ENCODE peak calls at places on chromosomes 13 and 19, in nine cellular contexts. D, P, Y, M, T, A, J, N and V are unnamed samples.

GRCh38 chr19:48859711-48860572 is 8.5 kb downstream of the PLEKHA4 start:
- DNase-seq in D (no peak), P (no peak), Y (peak; percentile 20), M (peak; percentile 52), T (no peak), A (peak; percentile 84), J (no peak), N (no peak), V (no peak)

GRCh38 chr19:48145596-48146254 is 24.4 kb downstream of the LIG1 start:
- DNase-seq in D (no peak), P (no peak), Y (no peak), M (no peak), T (no peak), A (no peak), J (no peak), N (no peak), V (no peak)

GRCh38 chr13:50299546-50300249 is 284.5 kb downstream of the KCNRG start:
- DNase-seq in D (peak; percentile 87), P (no peak), Y (no peak), M (no peak), T (no peak), A (no peak), J (no peak), N (no peak), V (no peak)

GRCh38 chr13:109938255-109938936 is 152.0 kb upstream of the IRS2 start:
- DNase-seq in D (peak; percentile 90), P (no peak), Y (no peak), M (no peak), T (no peak), A (no peak), J (no peak), N (no peak), V (no peak)

GRCh38 chr19:55315956-55316525 is 9.1 kb downstream of the TMEM150B start:
- DNase-seq in D (peak; percentile 93), P (no peak), Y (no peak), M (no peak), T (no peak), A (no peak), J (no peak), N (no peak), V (no peak)

GRCh38 chr13:113739527-113740285 is 19.3 kb upstream of the TMEM255B start:
- DNase-seq in D (no peak), P (no peak), Y (no peak), M (no peak), T (no peak), A (no peak), J (no peak), N (peak; percentile 25), V (no peak)

GRCh38 chr13:40167327-40167726 is 499.1 kb downstream of the FOXO1 start:
- DNase-seq in D (no peak), P (no peak), Y (no peak), M (no peak), T (no peak), A (no peak), J (peak; percentile 41), N (no peak), V (no peak)

GRCh38 chr19:30163663-30164062 is 208.5 kb upstream of the ZNF536 start:
- DNase-seq in D (no peak), P (no peak), Y (peak; percentile 26), M (no peak), T (no peak), A (no peak), J (no peak), N (no peak), V (no peak)

GRCh38 chr13:26707122-26708006 is 53.2 kb downstream of the GPR12 start:
- DNase-seq in D (peak; percentile 69), P (peak; percentile 53), Y (no peak), M (no peak), T (no peak), A (peak; percentile 88), J (no peak), N (no peak), V (peak; percentile 41)
- TF ChIP-seq CTCF in D (peak; percentile 77), P (peak; percentile 46), Y (peak; percentile 80), M (peak; percentile 58), T (no peak), A (peak; percentile 85), J (peak; percentile 44), N (peak; percentile 56), V (peak; percentile 79)

DNA sequence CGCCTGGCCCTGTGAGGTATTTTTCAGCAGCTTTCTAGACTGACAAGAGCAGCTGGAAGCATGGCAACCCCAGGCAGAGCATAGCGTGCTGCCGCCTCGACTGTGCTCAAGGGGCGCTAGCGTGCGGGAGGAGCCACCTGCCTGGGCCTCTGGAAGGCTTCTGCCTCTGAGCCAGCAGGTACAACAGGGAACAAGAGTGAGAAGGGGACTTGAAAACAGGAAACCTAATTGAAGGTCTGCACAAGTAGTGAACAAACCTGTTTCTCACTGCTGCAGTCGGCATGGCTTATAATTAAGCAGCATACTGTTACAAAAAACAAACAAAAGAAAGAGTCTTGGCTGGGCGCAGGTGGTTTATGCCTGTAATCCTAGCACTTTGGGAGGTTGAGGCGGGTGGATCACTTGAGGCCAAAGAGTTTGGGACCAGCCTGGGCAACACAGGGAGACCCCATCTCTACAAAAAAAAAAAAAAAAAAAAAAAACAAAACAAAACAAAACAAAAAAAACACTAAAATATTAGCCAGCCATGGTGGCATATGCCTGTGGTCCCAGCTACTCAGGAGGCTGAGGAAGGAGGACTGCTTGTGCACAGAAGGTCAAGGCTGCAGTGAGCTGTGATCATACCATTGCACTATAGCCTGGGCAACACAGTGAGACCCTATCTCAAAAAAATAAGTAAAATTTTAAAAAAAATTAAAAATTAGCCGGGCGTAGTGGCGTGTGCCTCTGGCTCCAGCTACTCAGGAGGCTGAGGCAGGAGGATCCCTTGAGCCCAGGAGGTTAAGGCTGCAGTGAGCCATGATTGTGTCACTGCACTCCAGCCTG is 12.6 kb upstream of the GARRE1 start:
- DNase-seq in D (peak; percentile 69), P (no peak), Y (no peak), M (no peak), T (no peak), A (peak; percentile 95), J (no peak), N (peak; percentile 76), V (peak; percentile 20)
- TF ChIP-seq CTCF in D (peak; percentile 74), P (peak; percentile 24), Y (no peak), M (no peak), T (no peak), A (peak; percentile 88), J (no peak), N (peak; percentile 68), V (peak; percentile 70)

GRCh38 chr13:21675095-21676007 is 4.5 kb downstream of the FGF9 start:
- DNase-seq in D (peak; percentile 31), P (peak; percentile 56), Y (peak; percentile 32), M (peak; percentile 52), T (no peak), A (peak; percentile 74), J (no peak), N (peak; percentile 73), V (peak; percentile 3)

GRCh38 chr13:21674271-21675009 is 3.6 kb downstream of the FGF9 start:
- DNase-seq in D (no peak), P (peak; percentile 63), Y (peak; percentile 41), M (peak; percentile 38), T (no peak), A (peak; percentile 72), J (no peak), N (peak; percentile 54), V (peak; percentile 31)

GRCh38 chr13:21672811-21673591 is 2.1 kb downstream of the FGF9 start:
- DNase-seq in D (no peak), P (no peak), Y (no peak), M (no peak), T (no peak), A (no peak), J (no peak), N (no peak), V (no peak)

GRCh38 chr13:21671793-21672680 is 1.2 kb downstream of the FGF9 start:
- DNase-seq in D (no peak), P (peak; percentile 29), Y (no peak), M (no peak), T (no peak), A (peak; percentile 49), J (no peak), N (no peak), V (no peak)

DNA sequence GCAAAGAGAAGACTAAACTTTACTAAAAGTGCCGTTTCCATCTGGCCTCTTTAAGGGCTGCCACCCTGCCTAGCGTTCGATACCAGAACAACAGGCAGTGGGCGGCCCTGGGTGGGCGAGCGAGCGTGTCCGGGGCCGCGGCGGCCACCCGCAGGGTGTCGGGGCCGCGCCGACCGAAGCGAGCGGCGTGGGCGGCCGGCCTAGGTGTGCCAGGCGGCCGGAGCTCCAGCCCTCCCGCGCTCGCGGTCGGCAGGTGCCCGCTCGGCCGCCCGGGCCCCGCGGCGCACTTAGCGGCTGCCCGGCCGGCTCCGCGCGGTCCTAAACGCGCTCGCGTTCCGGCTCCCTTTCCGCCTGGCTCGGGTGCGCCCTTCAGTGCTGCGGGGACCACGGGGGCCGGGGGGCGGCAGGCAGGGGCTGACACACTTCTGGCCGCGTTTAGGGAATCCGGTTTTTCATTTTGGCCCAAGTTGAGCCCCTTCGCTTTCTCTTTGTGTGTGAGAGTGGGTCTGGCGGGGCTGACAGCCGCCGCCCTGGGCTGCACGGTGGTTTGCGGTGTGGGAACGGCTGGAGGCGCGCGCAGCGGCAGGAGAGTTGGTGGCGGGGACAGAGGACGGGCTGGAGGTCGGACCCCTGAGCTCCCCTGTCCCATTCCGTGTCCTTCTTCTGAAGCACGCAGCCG is 2.9 kb downstream of the FGF9 start:
- DNase-seq in D (peak; percentile 66), P (peak; percentile 84), Y (peak; percentile 46), M (peak; percentile 47), T (no peak), A (peak; percentile 84), J (no peak), N (peak; percentile 81), V (peak; percentile 57)
- TF ChIP-seq CTCF in D (peak; percentile 13), P (peak; percentile 19), Y (peak; percentile 42), M (no peak), T (no peak), A (peak; percentile 56), J (peak; percentile 19), N (peak; percentile 30), V (peak; percentile 60)

GRCh38 chr19:42279902-42280760 is 11.1 kb downstream of the CIC start:
- DNase-seq in D (peak; percentile 86), P (peak; percentile 97), Y (peak; percentile 94), M (peak; percentile 94), T (peak; percentile 95), A (peak; percentile 93), J (peak; percentile 94), N (peak; percentile 89), V (peak; percentile 77)

GRCh38 chr19:42276284-42276683 is 7.2 kb downstream of the CIC start:
- DNase-seq in D (no peak), P (no peak), Y (no peak), M (no peak), T (no peak), A (no peak), J (no peak), N (no peak), V (no peak)

GRCh38 chr19:42279148-42279901 is 10.3 kb downstream of the CIC start:
- DNase-seq in D (no peak), P (no peak), Y (no peak), M (no peak), T (no peak), A (no peak), J (no peak), N (no peak), V (no peak)

GRCh38 chr19:42276821-42277220 is 7.8 kb downstream of the CIC start:
- DNase-seq in D (peak; percentile 73), P (no peak), Y (no peak), M (no peak), T (no peak), A (no peak), J (no peak), N (no peak), V (no peak)

DNA sequence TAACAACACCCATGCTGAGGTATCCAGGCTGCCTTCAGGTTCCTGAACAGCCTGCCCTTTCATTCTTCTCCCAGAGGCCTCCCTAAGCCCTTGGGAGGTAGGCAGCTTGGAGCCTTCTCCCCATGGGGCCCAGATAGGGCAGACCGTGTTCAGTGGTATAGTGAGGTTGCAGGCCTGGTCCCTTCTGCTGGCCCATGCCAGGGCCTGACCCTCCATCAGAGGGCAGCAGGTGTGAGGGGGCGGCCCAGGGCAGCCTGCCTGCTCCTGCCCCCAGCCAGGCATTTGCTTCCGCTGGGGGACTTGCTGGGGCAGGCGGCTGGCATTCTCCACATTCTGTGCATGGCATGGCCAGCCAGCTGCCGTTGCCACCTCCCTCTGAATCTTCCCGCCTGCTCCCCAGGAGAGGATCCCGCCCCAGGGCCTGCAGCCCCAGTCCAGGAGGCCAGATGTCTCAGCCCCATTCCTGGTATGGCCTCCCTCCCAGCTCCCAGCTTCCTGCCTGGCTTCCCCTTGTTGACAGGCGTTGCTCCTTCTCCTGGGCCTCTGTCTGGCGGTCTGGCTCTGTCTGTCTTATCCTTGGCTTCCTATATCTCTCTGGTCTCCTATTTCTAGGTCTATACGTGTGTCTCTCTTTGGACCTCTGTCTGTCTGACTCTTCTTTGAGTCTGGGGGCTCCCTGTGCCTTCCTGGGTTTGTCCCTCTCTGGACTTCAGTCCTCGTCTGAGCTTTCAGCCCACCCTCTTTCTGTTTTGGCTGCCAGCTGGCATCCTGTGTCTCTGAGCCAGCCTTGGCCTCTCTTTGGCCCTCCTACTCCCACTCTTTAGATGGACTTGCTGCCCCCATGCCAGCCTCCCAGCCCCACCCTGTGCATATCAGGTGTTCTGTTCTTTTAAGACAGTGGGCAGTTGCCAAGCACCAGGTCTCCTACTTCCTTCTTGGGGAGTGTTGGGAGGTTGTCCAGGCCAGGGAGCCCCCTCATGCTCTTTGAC is 9.1 kb downstream of the CIC start:
- DNase-seq in D (peak; percentile 80), P (no peak), Y (no peak), M (no peak), T (peak; percentile 34), A (peak; percentile 57), J (peak; percentile 35), N (no peak), V (no peak)
- TF ChIP-seq CTCF in D (no peak), P (no peak), Y (no peak), M (no peak), T (no peak), A (peak; percentile 31), J (no peak), N (no peak), V (no peak)